ENCODE peak calls at places on chromosomes 13 and 19, in ten cellular contexts. C is stimulated activated CD8-positive, alpha-beta memory T cell treated with anti-CD3 and anti-CD28 coated beads, Interleukin-4, amount 100 ng/mL, for 24 hours; B is posterior vena cava; I is left ventricle myocardium inferior; Q is amniotic stem cell; W is CD4-positive, alpha-beta T cell; P is stimulated activated CD4-positive, alpha-beta T cell treated with anti-CD3 and anti-CD28 coated beads, Interleukin-1b, Interleukin-23, amount 100 ng/mL, for 24 hours; S is A172; H is AG04450; Y is omental fat pad. D is an unnamed sample.

GRCh38 chr19:13526552-13526951 is 20.3 kb upstream of the CACNA1A start:
- DNase-seq in P (no peak), S (peak), W (no peak), Q (no peak), I (no peak), C (no peak), B (no peak), H (no peak), Y (no peak), D (peak)

GRCh38 chr13:110110783-110111182 is 196.2 kb downstream of the COL4A1 start:
- DNase-seq in Y (no peak), I (no peak), C (no peak), Q (no peak), W (no peak), S (no peak), B (no peak), H (no peak), P (no peak), D (no peak)

GRCh38 chr13:91046715-91047327 is 300.7 kb upstream of the MIR17HG start:
- DNase-seq in Y (no peak), Q (no peak), C (no peak), W (no peak), H (no peak), S (no peak), P (no peak), B (no peak), I (no peak), D (no peak)

GRCh38 chr13:24713022-24713421 is 32.8 kb downstream of the ATP12A start:
- DNase-seq in W (no peak), Q (no peak), I (peak), H (no peak), S (no peak), C (no peak), Y (no peak), B (no peak), P (no peak), D (no peak)

GRCh38 chr19:52231154-52231565 is 38.2 kb upstream of the ZNF766 start:
- DNase-seq in S (peak), Y (no peak), P (no peak), Q (no peak), I (no peak), H (no peak), C (no peak), B (no peak), W (no peak), D (no peak)

GRCh38 chr19:55424518-55424917 is 16.9 kb upstream of the UBE2S start:
- DNase-seq in S (no peak), Q (no peak), P (no peak), Y (no peak), I (no peak), H (no peak), B (no peak), W (no peak), C (no peak), D (no peak)

GRCh38 chr13:105997436-105998232 is 537.8 kb downstream of the EFNB2 start:
- DNase-seq in C (no peak), Y (no peak), W (no peak), I (no peak), S (no peak), P (no peak), H (no peak), Q (no peak), B (no peak), D (no peak)

GRCh38 chr13:22141636-22142035 is 470.8 kb downstream of the FGF9 start:
- DNase-seq in W (no peak), P (no peak), Q (no peak), C (no peak), I (no peak), H (no peak), S (no peak), Y (no peak), B (no peak), D (no peak)

GRCh38 chr13:42388326-42388725 is 116.4 kb downstream of the AKAP11 start:
- DNase-seq in Y (no peak), S (no peak), I (no peak), Q (no peak), C (no peak), W (no peak), H (no peak), P (no peak), B (no peak), D (no peak)

GRCh38 chr19:28424041-28424440 is 788.9 kb downstream of the UQCRFS1 start:
- DNase-seq in Q (no peak), H (no peak), S (no peak), C (no peak), Y (no peak), I (no peak), W (no peak), B (no peak), P (no peak), D (no peak)

GRCh38 chr13:69751259-69751658 is 356.4 kb upstream of the ATXN8OS start:
- DNase-seq in Y (no peak), H (no peak), P (no peak), W (no peak), C (no peak), Q (no peak), S (no peak), I (no peak), B (no peak), D (no peak)

GRCh38 chr13:27789153-27789494 is 3.2 kb upstream of the GSX1 start:
- DNase-seq in C (no peak), H (no peak), B (no peak), I (no peak), Q (no peak), W (no peak), P (no peak), Y (no peak), S (no peak), D (no peak)

GRCh38 chr13:50596103-50596502 is 247.4 kb downstream of the DLEU7 start:
- DNase-seq in Q (no peak), S (no peak), I (no peak), C (no peak), Y (no peak), P (no peak), W (no peak), H (no peak), B (no peak), D (no peak)

GRCh38 chr13:76239031-76239680 is 603.0 kb downstream of the LMO7 start:
- DNase-seq in S (no peak), P (no peak), W (no peak), I (no peak), H (no peak), B (no peak), Q (no peak), C (no peak), Y (no peak), D (no peak)

GRCh38 chr19:54928299-54928698 is 19.0 kb downstream of the NLRP7 start:
- DNase-seq in I (no peak), Y (no peak), B (no peak), W (no peak), H (no peak), P (no peak), S (no peak), C (no peak), Q (no peak), D (peak)